ENCODE peak calls at places on chromosomes 3 and 15, in ten cellular contexts. Z, T, P, M, G, A, K, L, X and H are unnamed samples.

GRCh38 chr3:51275096-51275805 is 109.8 kb upstream of the MANF start:
- DNase-seq in Z (no peak), T (no peak), P (no peak), M (no peak), G (no peak), A (no peak), K (no peak), L (no peak), X (no peak), H (no peak)

GRCh38 chr3:180066598-180066997 is 29.9 kb upstream of the PEX5L start:
- DNase-seq in Z (no peak), T (no peak), P (no peak), M (no peak), G (no peak), A (no peak), K (no peak), L (no peak), X (no peak), H (no peak)

GRCh38 chr3:10804183-10804648 is 11.8 kb upstream of the SLC6A11 start:
- DNase-seq in Z (no peak), T (peak), P (no peak), M (no peak), G (no peak), A (no peak), K (no peak), L (no peak), X (no peak), H (no peak)

GRCh38 chr15:29379647-29380046 is 110.0 kb upstream of the NSMCE3 start:
- DNase-seq in Z (no peak), T (no peak), P (no peak), M (no peak), G (no peak), A (no peak), K (no peak), L (no peak), X (no peak), H (peak)

GRCh38 chr3:51389423-51390183 is 1.5 kb upstream of the RBM15B start:
- DNase-seq in Z (peak), T (peak), P (no peak), M (peak), G (no peak), A (peak), K (peak), L (peak), X (peak), H (peak)

GRCh38 chr3:152574461-152575079 is 260.4 kb upstream of the P2RY1 start:
- DNase-seq in Z (peak), T (peak), P (no peak), M (peak), G (no peak), A (peak), K (no peak), L (peak), X (peak), H (peak)

GRCh38 chr3:133888739-133889340 is 6.8 kb downstream of the RAB6B start:
- DNase-seq in Z (no peak), T (no peak), P (no peak), M (no peak), G (no peak), A (no peak), K (peak), L (no peak), X (no peak), H (no peak)

GRCh38 chr3:21913791-21914190 is 162.8 kb upstream of the ZNF385D start:
- DNase-seq in Z (no peak), T (no peak), P (no peak), M (no peak), G (no peak), A (no peak), K (no peak), L (no peak), X (peak), H (no peak)

GRCh38 chr3:140219923-140220452 is 285.0 kb downstream of the CLSTN2 start:
- DNase-seq in Z (no peak), T (peak), P (no peak), M (peak), G (no peak), A (no peak), K (no peak), L (no peak), X (no peak), H (no peak)

GRCh38 chr15:95742836-95743235 is 587.7 kb upstream of the NR2F2 start:
- DNase-seq in Z (no peak), T (no peak), P (no peak), M (no peak), G (no peak), A (no peak), K (no peak), L (no peak), X (no peak), H (no peak)

GRCh38 chr3:99246010-99246654 is 344.6 kb upstream of the DCBLD2 start:
- DNase-seq in Z (no peak), T (no peak), P (no peak), M (no peak), G (no peak), A (no peak), K (no peak), L (no peak), X (peak), H (no peak)

GRCh38 chr3:160475153-160475552 is 25.6 kb upstream of the TRIM59 start:
- DNase-seq in Z (no peak), T (no peak), P (no peak), M (no peak), G (no peak), A (no peak), K (no peak), L (no peak), X (no peak), H (no peak)

GRCh38 chr3:16728762-16729745 is 123.8 kb upstream of the DAZL start:
- DNase-seq in Z (no peak), T (no peak), P (no peak), M (no peak), G (no peak), A (no peak), K (no peak), L (no peak), X (peak), H (no peak)

GRCh38 chr3:25033407-25034029 is 394.5 kb upstream of the RARB start:
- DNase-seq in Z (peak), T (peak), P (peak), M (peak), G (peak), A (peak), K (no peak), L (peak), X (peak), H (peak)

GRCh38 chr3:152073267-152073666 is 195.5 kb upstream of the MBNL1 start:
- DNase-seq in Z (no peak), T (no peak), P (no peak), M (no peak), G (no peak), A (no peak), K (no peak), L (no peak), X (no peak), H (no peak)

GRCh38 chr15:52102468-52102867 is 10.1 kb downstream of the BCL2L10 start:
- DNase-seq in Z (no peak), T (peak), P (no peak), M (no peak), G (no peak), A (no peak), K (no peak), L (no peak), X (peak), H (no peak)

GRCh38 chr3:106302451-106303221 is 433.8 kb upstream of the CBLB start:
- DNase-seq in Z (peak), T (no peak), P (no peak), M (peak), G (no peak), A (no peak), K (no peak), L (no peak), X (peak), H (no peak)

GRCh38 chr3:53169832-53170324 is 8.9 kb downstream of the PRKCD start:
- DNase-seq in Z (no peak), T (no peak), P (no peak), M (no peak), G (no peak), A (no peak), K (no peak), L (no peak), X (no peak), H (no peak)

GRCh38 chr15:100476805-100477204 is 51.9 kb downstream of the CERS3 start:
- DNase-seq in Z (no peak), T (no peak), P (no peak), M (no peak), G (no peak), A (no peak), K (no peak), L (no peak), X (no peak), H (no peak)

GRCh38 chr3:11601446-11602241 is 42.1 kb downstream of the VGLL4 start:
- DNase-seq in Z (peak), T (peak), P (no peak), M (peak), G (no peak), A (no peak), K (no peak), L (no peak), X (no peak), H (no peak)

GRCh38 chr15:39629376-39629775 is 48.5 kb downstream of the THBS1 start:
- DNase-seq in Z (no peak), T (no peak), P (no peak), M (no peak), G (no peak), A (no peak), K (peak), L (peak), X (peak), H (no peak)

GRCh38 chr3:354433-354832 is 157.9 kb downstream of the CHL1 start:
- DNase-seq in Z (peak), T (peak), P (peak), M (peak), G (peak), A (peak), K (no peak), L (peak), X (peak), H (peak)

GRCh38 chr3:15979490-15979889 is 181.7 kb upstream of the ANKRD28 start:
- DNase-seq in Z (no peak), T (no peak), P (no peak), M (no peak), G (no peak), A (no peak), K (no peak), L (no peak), X (no peak), H (no peak)

GRCh38 chr3:1055870-1056269 is 37.0 kb upstream of the CNTN6 start:
- DNase-seq in Z (no peak), T (no peak), P (no peak), M (no peak), G (no peak), A (no peak), K (no peak), L (no peak), X (no peak), H (no peak)